ENCODE peak calls at places on chromosome 2, in six cellular contexts. E is NB4, T is mesendoderm, N is AG04449, U is cardiac fibroblast, A is tibial nerve. B is an unnamed sample.
A peak's percentile ranks its signal among the peaks of the same experiment; 100 is the strongest.

GRCh38 chr2:84495539-84496146 is 20.7 kb upstream of the DNAH6 start:
- DNase-seq in E (peak; percentile 72), N (no peak), U (peak; percentile 85), T (peak; percentile 69), A (no peak), B (peak; percentile 26)

GRCh38 chr2:168961450-168962229 is 60.5 kb downstream of the G6PC2 start:
- DNase-seq in E (peak; percentile 90), A (no peak), T (peak; percentile 88), N (peak; percentile 33), U (peak; percentile 92), B (peak; percentile 23)

GRCh38 chr2:234996467-234997270 is 44.9 kb downstream of the SH3BP4 start:
- DNase-seq in T (peak; percentile 98), A (no peak), N (peak; percentile 73), E (no peak), U (peak; percentile 65), B (no peak)

GRCh38 chr2:28271231-28271913 is 121.3 kb upstream of the FOSL2 start:
- DNase-seq in U (no peak), N (no peak), A (no peak), T (no peak), E (no peak), B (no peak)

GRCh38 chr2:177187631-177188312 is 24.8 kb upstream of the HNRNPA3 start:
- DNase-seq in U (peak; percentile 32), T (peak; percentile 56), E (peak; percentile 62), A (no peak), N (no peak), B (no peak)

GRCh38 chr2:240999873-241000541 is 1.6 kb downstream of the SNED1 start:
- DNase-seq in T (no peak), A (peak; percentile 11), U (no peak), E (no peak), N (no peak), B (no peak)

GRCh38 chr2:164589522-164589921 is 31.8 kb downstream of the GRB14 start:
- DNase-seq in U (peak; percentile 23), E (no peak), A (no peak), N (no peak), T (no peak), B (no peak)

GRCh38 chr2:132804045-132804444 is 134.0 kb upstream of the LYPD1 start:
- DNase-seq in N (peak; percentile 23), A (no peak), T (peak; percentile 55), E (peak; percentile 35), U (peak; percentile 81), B (no peak)

DNA sequence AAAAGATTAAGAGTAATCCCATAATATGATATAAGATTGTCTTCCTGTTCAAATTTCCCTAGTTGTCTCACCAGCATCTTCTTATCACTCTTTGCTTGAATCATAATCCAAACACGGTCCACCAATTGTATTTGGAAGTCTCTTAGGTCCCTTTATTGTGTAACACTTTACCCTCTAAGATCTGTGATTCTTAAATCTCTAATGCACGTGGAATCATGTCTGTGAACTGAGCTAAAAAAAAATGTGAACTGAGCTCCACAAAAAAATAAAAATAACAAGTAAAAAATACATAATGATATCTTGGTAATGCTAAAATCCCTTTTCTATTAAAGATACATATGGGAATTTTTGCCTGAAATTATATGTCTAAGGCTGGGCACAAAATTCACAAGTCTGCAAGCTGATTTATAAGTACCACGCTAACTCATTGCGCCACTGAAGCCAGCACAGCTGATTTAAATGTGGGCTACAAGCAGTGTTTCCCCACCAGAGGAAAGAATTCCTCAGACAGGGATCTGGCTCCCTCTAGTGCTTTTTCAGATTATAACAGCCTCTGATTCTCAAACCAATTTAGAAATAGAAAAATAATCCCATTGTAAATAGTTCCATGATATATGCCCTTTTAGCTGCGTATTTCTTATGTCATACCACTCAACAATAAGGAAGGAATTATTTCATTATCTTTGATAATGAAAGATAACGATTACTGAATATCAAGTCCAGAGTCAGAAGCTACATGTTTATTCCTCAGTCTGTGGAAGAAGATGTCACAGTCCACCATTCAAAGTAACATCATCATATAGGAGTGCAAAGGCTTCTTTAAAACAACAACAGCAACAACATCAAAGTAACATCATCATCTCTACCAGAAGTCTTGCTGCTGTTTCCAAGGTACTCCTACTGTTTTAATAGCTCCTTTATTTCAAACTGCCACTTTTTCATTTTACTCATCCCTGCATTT is 22.9 kb downstream of the RBM43 start:
- DNase-seq in N (peak; percentile 46), E (peak; percentile 85), U (peak; percentile 93), A (peak; percentile 45), T (peak; percentile 61), B (no peak)
- H3K4me3 ChIP-seq in N (no peak overlapping the region), E (no peak overlapping the region), U (no peak overlapping the region), A (no peak overlapping the region), T (no peak overlapping the region), B (no peak overlapping the region)

GRCh38 chr2:33498291-33498956 is 22.0 kb downstream of the RASGRP3 start:
- DNase-seq in N (no peak), E (peak; percentile 88), T (no peak), U (no peak), A (no peak), B (no peak)
- H3K4me3 ChIP-seq in N (no peak overlapping the region), E (no peak overlapping the region), T (no peak overlapping the region), U (no peak overlapping the region), A (no peak overlapping the region), B (no peak overlapping the region)

GRCh38 chr2:50347355-50348044 is 684.4 kb downstream of the NRXN1 start:
- DNase-seq in A (no peak), E (no peak), T (peak; percentile 57), U (no peak), N (no peak), B (no peak)

GRCh38 chr2:50345691-50346090 is 686.2 kb downstream of the NRXN1 start:
- DNase-seq in T (peak; percentile 26), A (no peak), U (no peak), E (no peak), N (no peak), B (no peak)

GRCh38 chr2:50344509-50345106 is 687.3 kb downstream of the NRXN1 start:
- DNase-seq in T (peak; percentile 44), N (no peak), A (no peak), U (no peak), E (peak; percentile 26), B (no peak)

GRCh38 chr2:50346586-50347351 is 685.2 kb downstream of the NRXN1 start:
- DNase-seq in U (no peak), N (no peak), E (no peak), T (peak; percentile 20), A (no peak), B (no peak)

DNA sequence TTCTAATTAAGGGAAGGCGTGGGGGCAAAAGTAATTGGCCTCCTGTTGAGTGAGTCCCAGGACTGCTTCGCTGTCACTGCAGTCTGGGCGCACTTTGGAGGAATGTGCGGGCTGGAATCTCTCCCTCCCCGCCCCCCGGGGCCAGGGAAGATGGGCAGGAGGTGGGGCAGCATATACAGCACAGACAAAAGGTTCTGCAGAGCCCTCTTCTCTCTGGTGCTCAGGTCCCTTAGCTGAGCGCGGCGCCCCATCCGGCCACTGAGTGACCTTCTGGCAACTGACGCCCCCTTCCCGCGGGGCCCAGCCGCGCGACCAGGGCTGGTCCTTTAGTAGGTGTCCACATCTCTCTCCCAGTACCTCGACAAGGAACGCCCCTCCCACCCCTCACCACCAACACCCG is 685.8 kb downstream of the NRXN1 start:
- DNase-seq in E (no peak), U (no peak), A (no peak), N (no peak), T (peak; percentile 65), B (no peak)
- H3K4me3 ChIP-seq in E (no peak overlapping the region), U (no peak overlapping the region), A (no peak overlapping the region), N (no peak overlapping the region), T (no peak overlapping the region), B (no peak overlapping the region)

GRCh38 chr2:172300851-172301250 is 126.5 kb upstream of the ITGA6 start:
- DNase-seq in N (no peak), U (no peak), A (no peak), T (no peak), E (no peak), B (no peak)
- H3K4me3 ChIP-seq in N (no peak overlapping the region), U (no peak overlapping the region), A (no peak overlapping the region), T (no peak overlapping the region), E (no peak overlapping the region), B (no peak overlapping the region)